ENCODE peak calls at places on chromosomes 7 and 10, in seven cellular contexts. B is stimulated activated CD8-positive, alpha-beta memory T cell treated with anti-CD3 and anti-CD28 coated beads, Interleukin-2, amount 100 ng/mL, for 48 hours; T is activated naive CD4-positive, alpha-beta T cell treated with anti-CD3 and anti-CD28 coated beads, Interleukin-2, amount 10 ng/mL, durations not matched to agents 7 days and 5 days; X is activated T-helper 9 cell treated with anti-CD3 and anti-CD28 coated beads, Interleukin-2, amount 50 U/mL, for 16 hours; F is ovary; Z is HCT116; G is pancreas. S is an unnamed sample.

GRCh38 chr7:66800591-66800990 is 60.1 kb downstream of the RABGEF1 start:
- DNase-seq in B (no peak), T (no peak), X (no peak), F (no peak), Z (no peak), G (no peak), S (no peak)

GRCh38 chr7:33075818-33076483 is 13.4 kb upstream of the NT5C3A start:
- DNase-seq in B (no peak), T (no peak), X (no peak), F (no peak), Z (no peak), G (no peak), S (no peak)

GRCh38 chr7:28804990-28805389 is 153.1 kb downstream of the TRIL start:
- DNase-seq in B (no peak), T (no peak), X (no peak), F (no peak), Z (no peak), G (no peak), S (no peak)

GRCh38 chr7:113308399-113308798 is 190.0 kb upstream of the SMIM30 start:
- DNase-seq in B (no peak), T (no peak), X (no peak), F (no peak), Z (no peak), G (no peak), S (no peak)

GRCh38 chr10:25112016-25112415 is 62.8 kb upstream of the GPR158 start:
- DNase-seq in B (no peak), T (no peak), X (no peak), F (no peak), Z (no peak), G (no peak), S (no peak)

GRCh38 chr7:115099906-115100305 is 178.0 kb downstream of the MDFIC start:
- DNase-seq in B (no peak), T (no peak), X (no peak), F (no peak), Z (no peak), G (no peak), S (no peak)

GRCh38 chr7:112547916-112548315 is 67.1 kb downstream of the LSMEM1 start:
- DNase-seq in B (no peak), T (no peak), X (no peak), F (no peak), Z (no peak), G (no peak), S (no peak)

GRCh38 chr10:127534074-127534473 is 15.0 kb upstream of the NPS start:
- DNase-seq in B (no peak), T (no peak), X (no peak), F (no peak), Z (no peak), G (no peak), S (no peak)

GRCh38 chr7:1112109-1112508 is 24.2 kb downstream of the GPER1 start:
- DNase-seq in B (no peak), T (no peak), X (no peak), F (peak; percentile 22), Z (no peak), G (peak; percentile 35), S (no peak)

GRCh38 chr7:73746378-73746777 is 7.8 kb upstream of the ABHD11 start:
- DNase-seq in B (no peak), T (no peak), X (no peak), F (no peak), Z (no peak), G (no peak), S (no peak)

GRCh38 chr10:23344251-23344841 is at the start of gene C10orf67:
- DNase-seq in B (no peak), T (peak; percentile 60), X (no peak), F (peak; percentile 73), Z (no peak), G (peak; percentile 60), S (no peak)

S was measured in Jurkat, Clone E6-1.